ENCODE peak calls at places on chromosome 13, in four cellular contexts. One of them, this sample, is unnamed. For H3K79me2, the result is how much of the 10 kb centered on the place peaks cover.

GRCh38 chr13:51524312-51524711 is 60.0 kb upstream of the WDFY2 start:
- DNase-seq in H1: no peak
- DNase-seq in astrocyte: no peak
- DNase-seq in mammary epithelial cell: no peak
- DNase-seq in this sample: no peak

GRCh38 chr13:59533561-59534337 is 630.0 kb downstream of the DIAPH3 start:
- DNase-seq in H1: no peak
- DNase-seq in astrocyte: peak
- DNase-seq in mammary epithelial cell: peak
- DNase-seq in this sample: peak

GRCh38 chr13:78630509-78630908 is 27.2 kb upstream of the POU4F1 start:
- DNase-seq in H1: no peak
- DNase-seq in astrocyte: no peak
- DNase-seq in mammary epithelial cell: no peak
- DNase-seq in this sample: no peak

GRCh38 chr13:26965976-26966375 is 205.4 kb upstream of the GPR12 start:
- DNase-seq in H1: no peak
- DNase-seq in astrocyte: peak
- DNase-seq in mammary epithelial cell: no peak
- DNase-seq in this sample: no peak

GRCh38 chr13:106570354-106570822 is 2.5 kb upstream of the ARGLU1 start:
- DNase-seq in H1: peak
- DNase-seq in astrocyte: peak
- DNase-seq in mammary epithelial cell: peak
- DNase-seq in this sample: peak

GRCh38 chr13:66803759-66804456 is 426.2 kb downstream of the PCDH9 start:
- DNase-seq in H1: no peak
- DNase-seq in astrocyte: no peak
- DNase-seq in mammary epithelial cell: no peak
- DNase-seq in this sample: no peak

GRCh38 chr13:105929486-105929885 is 606.0 kb downstream of the EFNB2 start:
- DNase-seq in H1: no peak
- DNase-seq in astrocyte: peak
- DNase-seq in mammary epithelial cell: no peak
- DNase-seq in this sample: no peak

GRCh38 chr13:23859455-23859854 is 29.7 kb downstream of the MIPEP start:
- DNase-seq in H1: no peak
- DNase-seq in astrocyte: no peak
- DNase-seq in mammary epithelial cell: no peak
- DNase-seq in this sample: no peak

GRCh38 chr13:73943137-73943964 is 190.9 kb downstream of the KLF12 start:
- DNase-seq in H1: no peak
- DNase-seq in astrocyte: no peak
- DNase-seq in mammary epithelial cell: no peak
- DNase-seq in this sample: peak

GRCh38 chr13:67932991-67933390 is 702.9 kb upstream of the PCDH9 start:
- DNase-seq in H1: no peak
- DNase-seq in astrocyte: no peak
- DNase-seq in mammary epithelial cell: no peak
- DNase-seq in this sample: no peak

GRCh38 chr13:59444210-59444857 is 719.4 kb downstream of the DIAPH3 start:
- DNase-seq in H1: no peak
- DNase-seq in astrocyte: peak
- DNase-seq in mammary epithelial cell: no peak
- DNase-seq in this sample: no peak

GRCh38 chr13:46179576-46180368 is 2.2 kb downstream of the LCP1 start:
- DNase-seq in H1: no peak
- DNase-seq in astrocyte: no peak
- DNase-seq in mammary epithelial cell: no peak
- DNase-seq in this sample: no peak

DNA sequence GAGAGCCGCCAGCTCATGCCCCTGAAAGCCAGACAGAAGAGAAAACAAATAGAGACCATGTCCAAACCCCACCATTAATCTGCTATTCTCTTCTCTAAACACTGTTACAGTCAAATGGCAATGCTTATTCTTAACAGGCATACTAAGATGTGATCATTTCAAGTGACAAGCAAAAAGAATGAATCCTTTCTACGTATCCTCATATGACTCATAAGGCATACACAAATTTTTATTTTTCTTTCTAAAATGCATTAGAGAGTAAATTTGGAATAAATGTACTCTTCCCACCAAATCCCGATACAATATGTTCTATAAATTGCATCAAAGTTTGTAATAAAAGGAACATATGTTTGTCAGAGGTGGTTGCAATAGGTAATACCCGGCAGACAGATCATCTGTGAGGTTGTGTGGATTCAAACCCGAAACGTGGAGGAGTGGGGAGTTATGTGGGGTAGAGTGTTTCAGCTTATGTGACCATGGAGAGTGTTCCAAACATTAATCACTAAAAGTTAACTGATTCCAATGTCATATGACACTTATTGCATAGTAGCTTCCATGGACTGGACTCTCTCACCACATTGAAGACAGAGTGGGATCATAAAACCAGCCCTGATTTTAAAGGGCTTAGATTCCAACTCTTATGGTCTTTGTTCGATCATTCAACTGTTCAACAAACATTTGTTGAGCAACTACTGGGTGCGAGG is 213.1 kb downstream of the DCLK1 start:
- DNase-seq in H1: no peak
- DNase-seq in astrocyte: peak
- DNase-seq in mammary epithelial cell: no peak
- DNase-seq in this sample: peak
- H3K4me2 ChIP-seq in H1: no peak
- H3K4me2 ChIP-seq in astrocyte: peak
- H3K4me2 ChIP-seq in mammary epithelial cell: no peak
- H3K4me2 ChIP-seq in this sample: peak

GRCh38 chr13:36130168-36130541 is 1.0 kb downstream of the DCLK1 start:
- DNase-seq in H1: no peak
- DNase-seq in astrocyte: no peak
- DNase-seq in mammary epithelial cell: no peak
- DNase-seq in this sample: no peak
- H2AFZ ChIP-seq in H1: peak
- H2AFZ ChIP-seq in astrocyte: peak
- H2AFZ ChIP-seq in mammary epithelial cell: peak
- H2AFZ ChIP-seq in this sample: no peak

GRCh38 chr13:49772828-49773227 is 19.7 kb downstream of the KPNA3 start:
- DNase-seq in H1: no peak
- DNase-seq in astrocyte: no peak
- DNase-seq in mammary epithelial cell: no peak
- DNase-seq in this sample: no peak
- H3K79me2 ChIP-seq in H1: half or more
- H3K79me2 ChIP-seq in astrocyte: half or more
- H3K79me2 ChIP-seq in mammary epithelial cell: half or more
- H3K79me2 ChIP-seq in this sample: half or more

GRCh38 chr13:107835339-107836018 is 379.9 kb downstream of the LIG4 start:
- DNase-seq in H1: no peak
- DNase-seq in astrocyte: peak
- DNase-seq in mammary epithelial cell: peak
- DNase-seq in this sample: peak

GRCh38 chr13:107832521-107833095 is 382.7 kb downstream of the LIG4 start:
- DNase-seq in H1: no peak
- DNase-seq in astrocyte: no peak
- DNase-seq in mammary epithelial cell: no peak
- DNase-seq in this sample: no peak

GRCh38 chr13:107834268-107834667 is 381.1 kb downstream of the LIG4 start:
- DNase-seq in H1: no peak
- DNase-seq in astrocyte: peak
- DNase-seq in mammary epithelial cell: peak
- DNase-seq in this sample: no peak

GRCh38 chr13:107838592-107839161 is 376.7 kb downstream of the LIG4 start:
- DNase-seq in H1: no peak
- DNase-seq in astrocyte: no peak
- DNase-seq in mammary epithelial cell: no peak
- DNase-seq in this sample: no peak

DNA sequence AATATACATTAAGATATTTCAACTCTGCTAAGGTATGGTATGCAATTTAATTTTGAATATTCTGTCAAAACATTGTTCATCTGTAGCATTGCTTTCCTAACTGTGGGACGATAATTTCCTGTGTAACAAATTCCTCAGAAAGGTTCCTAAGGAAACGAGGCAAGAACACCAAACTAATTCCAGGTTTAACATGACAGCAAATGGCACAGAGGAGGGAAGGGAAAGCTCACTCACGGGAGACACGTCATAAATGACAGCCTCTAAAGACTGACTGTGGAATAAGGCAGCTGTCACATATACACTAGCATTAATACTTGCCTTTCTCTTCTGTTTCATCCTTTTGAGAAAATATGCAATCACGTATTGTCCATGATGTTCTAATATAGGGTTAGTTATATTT is 380.6 kb downstream of the LIG4 start:
- DNase-seq in H1: no peak
- DNase-seq in astrocyte: peak
- DNase-seq in mammary epithelial cell: peak
- DNase-seq in this sample: no peak
- H3K4me2 ChIP-seq in H1: no peak
- H3K4me2 ChIP-seq in astrocyte: peak
- H3K4me2 ChIP-seq in mammary epithelial cell: no peak
- H3K4me2 ChIP-seq in this sample: peak

GRCh38 chr13:44732503-44733098 is 156.5 kb upstream of the TSC22D1 start:
- DNase-seq in H1: no peak
- DNase-seq in astrocyte: no peak
- DNase-seq in mammary epithelial cell: no peak
- DNase-seq in this sample: no peak

GRCh38 chr13:44726214-44726613 is 150.1 kb upstream of the TSC22D1 start:
- DNase-seq in H1: no peak
- DNase-seq in astrocyte: peak
- DNase-seq in mammary epithelial cell: peak
- DNase-seq in this sample: peak

GRCh38 chr13:44730099-44730498 is 154.0 kb upstream of the TSC22D1 start:
- DNase-seq in H1: no peak
- DNase-seq in astrocyte: no peak
- DNase-seq in mammary epithelial cell: no peak
- DNase-seq in this sample: no peak

DNA sequence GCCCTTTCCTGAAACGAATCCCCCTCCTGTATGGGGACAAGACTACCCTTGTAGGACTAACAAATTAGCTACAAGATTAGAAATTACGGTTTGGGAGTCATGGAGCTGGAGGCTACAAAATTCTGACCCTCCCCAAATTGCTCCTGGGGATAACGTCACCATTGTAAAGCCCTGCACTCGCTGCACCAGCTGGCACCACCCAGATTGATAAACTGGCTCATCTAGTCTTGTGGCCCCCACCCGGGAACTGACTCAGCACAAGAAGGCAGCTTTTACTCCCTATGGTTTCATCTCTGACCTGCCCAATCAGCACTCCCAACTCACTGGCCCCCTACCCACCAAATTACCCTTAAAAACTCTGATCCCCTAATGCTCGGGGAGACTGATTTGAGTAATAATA is 150.6 kb upstream of the TSC22D1 start:
- DNase-seq in H1: no peak
- DNase-seq in astrocyte: no peak
- DNase-seq in mammary epithelial cell: no peak
- DNase-seq in this sample: no peak
- H2AFZ ChIP-seq in H1: no peak
- H2AFZ ChIP-seq in astrocyte: no peak
- H2AFZ ChIP-seq in mammary epithelial cell: peak
- H2AFZ ChIP-seq in this sample: peak

GRCh38 chr13:114097893-114098688 is 34.3 kb downstream of the RASA3 start:
- DNase-seq in H1: no peak
- DNase-seq in astrocyte: no peak
- DNase-seq in mammary epithelial cell: no peak
- DNase-seq in this sample: peak

GRCh38 chr13:114100446-114101320 is 31.7 kb downstream of the RASA3 start:
- DNase-seq in H1: no peak
- DNase-seq in astrocyte: no peak
- DNase-seq in mammary epithelial cell: no peak
- DNase-seq in this sample: peak

GRCh38 chr13:114099918-114100445 is 32.4 kb downstream of the RASA3 start:
- DNase-seq in H1: peak
- DNase-seq in astrocyte: peak
- DNase-seq in mammary epithelial cell: no peak
- DNase-seq in this sample: peak

GRCh38 chr13:114097504-114097892 is 34.9 kb downstream of the RASA3 start:
- DNase-seq in H1: no peak
- DNase-seq in astrocyte: no peak
- DNase-seq in mammary epithelial cell: no peak
- DNase-seq in this sample: no peak

DNA sequence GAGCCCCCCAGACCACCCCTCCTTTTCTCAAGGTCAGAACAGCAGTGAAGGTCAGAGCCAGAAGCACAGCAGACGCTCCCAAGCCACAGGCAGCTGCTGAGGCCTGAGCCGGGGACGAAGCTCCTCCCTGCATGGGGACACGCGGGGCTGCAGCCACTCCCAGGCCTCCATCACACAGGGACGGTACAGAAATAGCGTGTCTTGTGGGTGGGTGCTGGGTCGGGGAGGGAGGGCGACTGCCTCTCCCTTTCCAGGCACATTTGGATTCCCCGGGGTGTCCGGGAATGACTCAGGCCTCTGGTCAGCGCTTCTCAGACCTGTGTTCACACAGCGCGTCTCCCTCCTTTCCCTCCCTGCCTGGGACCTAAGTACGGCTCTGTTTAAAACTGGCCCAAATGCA is 33.2 kb downstream of the RASA3 start:
- DNase-seq in H1: no peak
- DNase-seq in astrocyte: peak
- DNase-seq in mammary epithelial cell: peak
- DNase-seq in this sample: peak
- H3K79me2 ChIP-seq in H1: under half
- H3K79me2 ChIP-seq in astrocyte: half or more
- H3K79me2 ChIP-seq in mammary epithelial cell: under half
- H3K79me2 ChIP-seq in this sample: half or more

DNA sequence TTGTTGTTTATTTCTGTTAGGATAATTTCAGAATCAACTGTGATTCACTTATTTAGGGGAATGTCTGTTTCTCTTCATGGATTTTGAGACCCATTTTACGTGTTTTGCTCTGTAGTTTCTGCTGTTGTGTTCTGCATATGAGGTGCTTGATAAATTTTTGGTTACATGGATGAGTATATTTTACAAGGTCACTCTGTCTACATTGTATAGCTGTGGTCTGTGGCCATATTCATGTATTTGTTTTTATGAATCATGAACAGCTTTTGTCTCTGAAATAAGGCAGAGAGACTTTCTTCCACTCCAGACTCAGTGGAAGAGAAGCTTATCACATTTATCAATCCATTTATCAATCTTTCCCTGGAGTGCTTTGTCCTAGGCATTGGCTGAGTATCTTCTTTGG is 56.6 kb downstream of the PDS5B start:
- DNase-seq in H1: no peak
- DNase-seq in astrocyte: no peak
- DNase-seq in mammary epithelial cell: no peak
- DNase-seq in this sample: no peak
- H3K4me2 ChIP-seq in H1: no peak
- H3K4me2 ChIP-seq in astrocyte: no peak
- H3K4me2 ChIP-seq in mammary epithelial cell: no peak
- H3K4me2 ChIP-seq in this sample: no peak